ENCODE peak calls at places on chromosomes 16 and 17, in six cellular contexts. B is PC-3; V is breast epithelium; D is IMR-90; C is CD8-positive, alpha-beta T cell; S is body of pancreas. N is an unnamed sample.

GRCh38 chr17:16106161-16106891 is 106.7 kb downstream of the TTC19 start:
- DNase-seq in B (no peak), V (no peak), D (peak; percentile 79), C (no peak), S (no peak), N (no peak)

GRCh38 chr16:56189990-56190902 is 1.0 kb upstream of the GNAO1 start:
- DNase-seq in B (no peak), V (no peak), D (no peak), C (no peak), S (no peak), N (no peak)

GRCh38 chr16:70476272-70477020 is 22.1 kb downstream of the FCSK start:
- DNase-seq in B (peak; percentile 79), V (no peak), D (peak; percentile 83), C (no peak), S (no peak), N (no peak)

GRCh38 chr16:785563-786535 is 2.3 kb downstream of the RPUSD1 start:
- DNase-seq in B (peak; percentile 48), V (peak; percentile 41), D (peak; percentile 37), C (peak; percentile 50), S (peak; percentile 62), N (peak; percentile 49)

GRCh38 chr16:20939599-20939998 is 39.0 kb downstream of the LYRM1 start:
- DNase-seq in B (no peak), V (no peak), D (no peak), C (no peak), S (no peak), N (no peak)

GRCh38 chr16:3807425-3808123 is 72.9 kb downstream of the CREBBP start:
- DNase-seq in B (no peak), V (no peak), D (no peak), C (no peak), S (no peak), N (no peak)

GRCh38 chr16:84740596-84741071 is 40.8 kb downstream of the USP10 start:
- DNase-seq in B (no peak), V (no peak), D (no peak), C (no peak), S (no peak), N (no peak)

GRCh38 chr17:35795007-35795870 is at the start of gene MMP28:
- DNase-seq in B (peak; percentile 40), V (no peak), D (no peak), C (no peak), S (peak; percentile 25), N (no peak)

GRCh38 chr16:6081320-6081976 is 983.9 kb upstream of the EEF2KMT start:
- DNase-seq in B (peak; percentile 6), V (no peak), D (no peak), C (no peak), S (peak; percentile 24), N (no peak)

GRCh38 chr17:1485311-1485747 is 7.2 kb downstream of the MYO1C start:
- DNase-seq in B (peak; percentile 17), V (no peak), D (no peak), C (no peak), S (peak; percentile 32), N (no peak)

GRCh38 chr17:6496636-6497441 is 52.6 kb downstream of the PIMREG start:
- DNase-seq in B (no peak), V (no peak), D (no peak), C (no peak), S (no peak), N (no peak)

GRCh38 chr16:4984174-4985000 is 26.3 kb downstream of the SEC14L5 start:
- DNase-seq in B (no peak), V (no peak), D (no peak), C (no peak), S (no peak), N (no peak)

GRCh38 chr16:11474617-11475291 is 112.0 kb downstream of the LITAF start:
- DNase-seq in B (peak; percentile 30), V (no peak), D (no peak), C (no peak), S (no peak), N (no peak)

GRCh38 chr17:4501295-4501949 is 2.7 kb downstream of the SPNS2 start:
- DNase-seq in B (no peak), V (no peak), D (no peak), C (no peak), S (no peak), N (no peak)

GRCh38 chr17:4498461-4499397 is at the start of gene SPNS2:
- DNase-seq in B (peak; percentile 48), V (no peak), D (peak; percentile 29), C (peak; percentile 28), S (peak; percentile 73), N (peak; percentile 23)

GRCh38 chr17:4500188-4500565 is 1.5 kb downstream of the SPNS2 start:
- DNase-seq in B (no peak), V (no peak), D (no peak), C (no peak), S (peak; percentile 39), N (no peak)

GRCh38 chr17:4499431-4500187 is 928 bp downstream of the SPNS2 start:
- DNase-seq in B (no peak), V (no peak), D (no peak), C (no peak), S (peak; percentile 30), N (no peak)

DNA sequence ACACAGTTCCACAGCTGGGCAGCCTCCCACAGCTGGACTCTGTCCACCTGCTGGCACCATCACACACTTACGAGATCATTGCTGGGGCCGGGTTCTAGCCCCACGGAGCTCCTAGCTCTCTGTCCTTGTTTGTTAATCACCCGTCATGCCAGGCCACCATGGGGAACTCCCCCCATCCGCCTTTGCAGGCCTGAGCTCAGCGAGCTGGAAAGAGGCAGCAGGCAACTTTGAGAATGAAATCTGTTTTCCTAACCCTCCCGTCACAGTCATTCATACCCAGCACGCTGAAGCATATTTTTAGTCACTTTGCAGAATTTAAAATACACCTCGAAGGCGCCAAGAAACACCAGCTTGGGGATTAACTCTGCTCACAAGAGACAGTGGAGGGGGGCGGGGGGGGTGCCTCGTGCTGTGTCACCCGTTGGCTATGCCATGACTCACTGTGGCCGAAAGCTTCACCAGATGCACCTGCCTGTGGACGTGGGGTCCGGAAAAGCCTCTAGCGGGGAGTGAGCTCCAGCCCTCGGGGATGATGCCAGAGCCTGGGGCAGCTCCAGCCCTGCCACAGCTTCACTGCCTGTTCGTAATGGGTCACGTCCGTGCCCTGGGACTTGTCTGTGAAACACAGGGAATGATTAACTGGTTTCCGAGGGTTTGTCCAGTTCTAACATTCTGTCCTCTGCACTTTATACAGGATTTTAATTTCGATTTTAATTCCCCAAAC is 1.4 kb upstream of the SPNS2 start:
- DNase-seq in B (peak; percentile 79), V (no peak), D (peak; percentile 52), C (no peak), S (peak; percentile 72), N (no peak)
- H3K4me3 ChIP-seq in B (peak overlapping the region; percentile 18), V (no peak overlapping the region), D (no peak overlapping the region), C (no peak overlapping the region), S (no peak overlapping the region), N (no peak overlapping the region)

GRCh38 chr16:2472885-2473284 is 1.8 kb downstream of the NTN3 start:
- DNase-seq in B (no peak), V (no peak), D (no peak), C (no peak), S (no peak), N (no peak)

GRCh38 chr16:2471653-2472487 is 773 bp downstream of the NTN3 start:
- DNase-seq in B (no peak), V (no peak), D (no peak), C (no peak), S (no peak), N (no peak)

GRCh38 chr16:2473425-2473926 is 1.5 kb upstream of the TBC1D24 start:
- DNase-seq in B (peak; percentile 26), V (no peak), D (no peak), C (no peak), S (no peak), N (no peak)

GRCh38 chr16:2471016-2471652 is at the start of gene NTN3:
- DNase-seq in B (peak; percentile 6), V (no peak), D (no peak), C (no peak), S (no peak), N (no peak)

GRCh38 chr16:2472488-2472864 is 1.4 kb downstream of the NTN3 start:
- DNase-seq in B (no peak), V (no peak), D (no peak), C (no peak), S (no peak), N (no peak)
- H3K4me1 ChIP-seq in B (peaks cover 9% of the 10 kb centered on the region), V (peaks cover 18% of the 10 kb centered on the region), D (peaks cover 21% of the 10 kb centered on the region), C (peaks cover 38% of the 10 kb centered on the region), S (peaks cover 75% of the 10 kb centered on the region), N (peaks cover 45% of the 10 kb centered on the region)

DNA sequence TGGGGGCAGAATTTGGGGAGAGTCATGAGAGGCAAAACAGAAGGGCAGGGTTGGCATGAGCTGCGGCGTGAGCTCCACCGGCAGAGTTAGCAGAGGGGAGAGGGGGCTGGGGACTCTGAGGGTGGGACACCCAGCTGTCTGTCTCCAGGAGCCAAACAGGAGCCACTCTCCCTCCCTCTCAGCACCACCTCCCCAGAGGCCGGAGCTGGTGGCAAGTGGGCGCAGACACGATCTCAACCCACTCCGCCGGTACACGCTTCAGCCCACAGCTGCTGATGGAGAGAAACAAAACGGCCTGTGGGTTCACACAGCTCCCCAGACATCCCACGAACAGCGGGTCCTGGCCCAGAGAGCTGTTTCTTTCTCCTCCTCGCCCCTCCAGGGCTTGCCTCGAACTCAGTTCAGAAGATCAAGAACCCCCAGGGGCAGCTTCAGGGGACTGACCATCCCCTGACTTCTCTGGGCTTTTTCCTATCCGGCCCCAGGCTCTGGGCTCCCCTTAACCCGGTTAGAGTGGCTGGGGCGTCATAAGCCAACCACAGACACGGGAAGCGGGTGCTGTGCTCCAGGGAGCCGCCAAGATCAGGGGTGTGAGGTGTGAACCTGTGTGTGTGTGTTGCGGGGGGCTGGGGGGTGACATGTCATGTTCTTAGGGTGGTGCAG is 7.6 kb downstream of the RHBDF2 start:
- DNase-seq in B (no peak), V (no peak), D (no peak), C (no peak), S (peak; percentile 26), N (no peak)
- H3K4me3 ChIP-seq in B (no peak overlapping the region), V (peak overlapping the region; percentile 23), D (no peak overlapping the region), C (peak overlapping the region; percentile 41), S (no peak overlapping the region), N (peak overlapping the region; percentile 37)

DNA sequence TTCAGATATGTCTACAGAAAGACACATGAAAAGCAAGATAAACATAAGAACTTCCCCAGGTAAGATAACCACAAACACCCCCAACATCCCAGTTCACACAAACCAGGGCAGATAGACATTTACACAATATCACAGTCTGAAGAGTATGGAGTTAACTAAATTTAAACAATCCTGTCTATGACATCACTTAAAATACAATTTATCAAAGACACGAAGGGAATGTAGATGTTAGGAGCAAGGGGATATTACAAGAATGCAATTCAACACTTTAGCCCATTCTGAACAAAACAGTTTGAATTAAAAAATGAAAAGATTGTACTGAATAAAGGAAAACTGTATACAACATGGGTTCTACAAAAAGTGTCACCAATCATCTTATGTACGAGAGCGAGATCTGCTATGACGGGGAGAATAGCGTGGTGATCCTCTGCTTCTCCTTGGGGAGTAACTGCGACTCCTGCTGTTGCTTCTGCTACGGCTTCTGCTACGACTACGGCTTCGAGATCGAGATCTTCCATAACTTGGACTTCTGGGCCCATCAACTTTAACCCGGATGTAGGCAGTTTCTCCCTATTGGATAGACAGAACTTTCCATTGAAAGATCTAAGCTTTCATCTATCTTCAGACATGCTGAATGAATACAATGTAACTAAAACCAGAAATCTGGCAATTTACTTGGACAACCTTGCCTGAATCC is 1.9 kb downstream of the SRSF1 start:
- DNase-seq in B (no peak), V (no peak), D (peak; percentile 27), C (no peak), S (no peak), N (no peak)
- H3K4me1 ChIP-seq in B (peaks cover 30% of the 10 kb centered on the region), V (peaks cover 7% of the 10 kb centered on the region), D (peaks cover 2% of the 10 kb centered on the region), C (peaks cover 36% of the 10 kb centered on the region), S (peaks cover 47% of the 10 kb centered on the region), N (peaks cover 23% of the 10 kb centered on the region)

N was measured in effector memory CD4-positive, alpha-beta T cell.